ENCODE peak calls at places on chromosomes 2 and 18, in four cellular contexts. One of them, this sample, is unnamed.

GRCh38 chr2:2484301-2484700 is 153.2 kb upstream of the MYT1L start:
- DNase-seq in endodermal cell: no peak
- DNase-seq in B cell: no peak
- DNase-seq in skeletal muscle cell: no peak
- DNase-seq in this sample: no peak

GRCh38 chr18:40832362-40832761 is 1122.7 kb upstream of the PIK3C3 start:
- DNase-seq in skeletal muscle cell: peak
- DNase-seq in B cell: no peak
- DNase-seq in endodermal cell: no peak
- DNase-seq in this sample: no peak

GRCh38 chr2:23385351-23385747 is 370 bp downstream of the KLHL29 start:
- DNase-seq in B cell: no peak
- DNase-seq in skeletal muscle cell: no peak
- DNase-seq in endodermal cell: peak
- DNase-seq in this sample: peak

GRCh38 chr2:220076734-220077133 is 449.3 kb downstream of the SLC4A3 start:
- DNase-seq in skeletal muscle cell: peak
- DNase-seq in B cell: no peak
- DNase-seq in endodermal cell: peak
- DNase-seq in this sample: no peak

GRCh38 chr2:112910219-112910618 is 746 bp upstream of the IL37 start:
- DNase-seq in endodermal cell: no peak
- DNase-seq in B cell: no peak
- DNase-seq in skeletal muscle cell: no peak
- DNase-seq in this sample: no peak

GRCh38 chr18:68147728-68148127 is 567.2 kb downstream of the TMX3 start:
- DNase-seq in endodermal cell: no peak
- DNase-seq in B cell: no peak
- DNase-seq in skeletal muscle cell: no peak
- DNase-seq in this sample: no peak

GRCh38 chr2:61426267-61426897 is 44.5 kb downstream of the USP34 start:
- DNase-seq in B cell: peak
- DNase-seq in skeletal muscle cell: no peak
- DNase-seq in endodermal cell: peak
- DNase-seq in this sample: peak

GRCh38 chr2:216133392-216133791 is 24.2 kb downstream of the XRCC5 start:
- DNase-seq in B cell: no peak
- DNase-seq in skeletal muscle cell: no peak
- DNase-seq in endodermal cell: no peak
- DNase-seq in this sample: no peak

GRCh38 chr2:64243081-64244048 is 99.1 kb upstream of the PELI1 start:
- DNase-seq in skeletal muscle cell: no peak
- DNase-seq in endodermal cell: peak
- DNase-seq in B cell: no peak
- DNase-seq in this sample: no peak

GRCh38 chr2:79750321-79750720 is 237.5 kb downstream of the CTNNA2 start:
- DNase-seq in endodermal cell: no peak
- DNase-seq in skeletal muscle cell: no peak
- DNase-seq in B cell: no peak
- DNase-seq in this sample: no peak

GRCh38 chr2:3620834-3621233 is 25.9 kb downstream of the COLEC11 start:
- DNase-seq in B cell: no peak
- DNase-seq in endodermal cell: no peak
- DNase-seq in skeletal muscle cell: no peak
- DNase-seq in this sample: no peak

GRCh38 chr18:11260963-11261441 is 111.6 kb upstream of the PIEZO2 start:
- DNase-seq in endodermal cell: peak
- DNase-seq in skeletal muscle cell: no peak
- DNase-seq in B cell: no peak
- DNase-seq in this sample: no peak

GRCh38 chr18:61998957-61999356 is 106.2 kb upstream of the RNF152 start:
- DNase-seq in endodermal cell: no peak
- DNase-seq in skeletal muscle cell: peak
- DNase-seq in B cell: no peak
- DNase-seq in this sample: no peak

GRCh38 chr2:151522556-151522955 is 112.9 kb downstream of the RIF1 start:
- DNase-seq in skeletal muscle cell: no peak
- DNase-seq in endodermal cell: no peak
- DNase-seq in B cell: no peak
- DNase-seq in this sample: no peak

GRCh38 chr2:219644801-219645480 is 17.5 kb downstream of the SLC4A3 start:
- DNase-seq in B cell: no peak
- DNase-seq in endodermal cell: peak
- DNase-seq in skeletal muscle cell: no peak
- DNase-seq in this sample: no peak

GRCh38 chr2:75065402-75066008 is 107.1 kb downstream of the POLE4 start:
- DNase-seq in B cell: no peak
- DNase-seq in endodermal cell: peak
- DNase-seq in skeletal muscle cell: no peak
- DNase-seq in this sample: no peak

GRCh38 chr2:70991142-70991541 is 3.5 kb downstream of the TEX261 start:
- DNase-seq in skeletal muscle cell: no peak
- DNase-seq in endodermal cell: peak
- DNase-seq in B cell: no peak
- DNase-seq in this sample: no peak

This sample was measured in OCI-LY7.